ENCODE peak calls at places on chromosome 1, in six cellular contexts. Y, F, H, Z, J and L are unnamed samples.
A peak's percentile ranks its signal among the peaks of the same experiment; 100 is the strongest.

GRCh38 chr1:27555700-27556424 is 48.1 kb downstream of the AHDC1 start:
- DNase-seq in J (no peak), Z (peak; percentile 55), F (peak; percentile 60), H (no peak), Y (no peak), L (no peak)

GRCh38 chr1:167453156-167453555 is 65.2 kb downstream of the CD247 start:
- DNase-seq in Y (no peak), J (no peak), F (no peak), Z (no peak), H (no peak), L (no peak)

GRCh38 chr1:229131243-229132105 is 139.4 kb upstream of the RAB4A start:
- DNase-seq in H (no peak), J (no peak), F (no peak), Y (no peak), Z (no peak), L (no peak)

GRCh38 chr1:217019475-217019874 is 296.2 kb upstream of the ESRRG start:
- DNase-seq in Z (no peak), F (no peak), J (no peak), Y (no peak), H (no peak), L (no peak)

GRCh38 chr1:113811353-113811887 is 856 bp downstream of the RSBN1 start:
- DNase-seq in F (peak; percentile 22), Z (no peak), H (peak; percentile 12), Y (no peak), J (no peak), L (no peak)

GRCh38 chr1:200311256-200311655 is 98.6 kb downstream of the ZNF281 start:
- DNase-seq in H (no peak), F (peak; percentile 43), Y (no peak), Z (no peak), J (no peak), L (no peak)

GRCh38 chr1:191959856-191960255 is 198.4 kb upstream of the RGS18 start:
- DNase-seq in Z (no peak), Y (no peak), J (no peak), F (no peak), H (no peak), L (no peak)

GRCh38 chr1:81179239-81179638 is 621.5 kb upstream of the ADGRL2 start:
- DNase-seq in Z (no peak), H (no peak), F (peak; percentile 21), Y (peak; percentile 93), J (no peak), L (no peak)

GRCh38 chr1:184748767-184749166 is 5.9 kb downstream of the EDEM3 start:
- DNase-seq in J (no peak), F (peak; percentile 3), H (no peak), Y (no peak), Z (no peak), L (no peak)